ENCODE peak calls at places on chromosomes 16 and 17, in six cellular contexts. One of them, this sample, is unnamed.

GRCh38 chr17:11511696-11512095 is 86.6 kb upstream of the DNAH9 start:
- DNase-seq in T-helper 9 cell: no peak
- DNase-seq in GM18507: no peak
- DNase-seq in lung: no peak
- DNase-seq in effector memory CD4-positive, alpha-beta T cell: no peak
- DNase-seq in NCI-H1436 treated with DMSO at 0.1 percent for 48 hours: no peak
- DNase-seq in this sample: no peak

GRCh38 chr17:17682293-17682736 is 1.1 kb downstream of the RAI1 start:
- DNase-seq in T-helper 9 cell: peak
- DNase-seq in GM18507: no peak
- DNase-seq in lung: no peak
- DNase-seq in effector memory CD4-positive, alpha-beta T cell: peak
- DNase-seq in NCI-H1436 treated with DMSO at 0.1 percent for 48 hours: no peak
- DNase-seq in this sample: peak

GRCh38 chr17:62720126-62720850 is 87.8 kb downstream of the MARCHF10 start:
- DNase-seq in T-helper 9 cell: no peak
- DNase-seq in GM18507: no peak
- DNase-seq in lung: no peak
- DNase-seq in effector memory CD4-positive, alpha-beta T cell: no peak
- DNase-seq in NCI-H1436 treated with DMSO at 0.1 percent for 48 hours: no peak
- DNase-seq in this sample: no peak

GRCh38 chr16:3171181-3171854 is 16.7 kb upstream of the OR1F1 start:
- DNase-seq in T-helper 9 cell: peak
- DNase-seq in GM18507: no peak
- DNase-seq in lung: no peak
- DNase-seq in effector memory CD4-positive, alpha-beta T cell: peak
- DNase-seq in NCI-H1436 treated with DMSO at 0.1 percent for 48 hours: no peak
- DNase-seq in this sample: peak

GRCh38 chr16:71927383-71927782 is 32.1 kb downstream of the IST1 start:
- DNase-seq in T-helper 9 cell: no peak
- DNase-seq in GM18507: no peak
- DNase-seq in lung: peak
- DNase-seq in effector memory CD4-positive, alpha-beta T cell: no peak
- DNase-seq in NCI-H1436 treated with DMSO at 0.1 percent for 48 hours: no peak
- DNase-seq in this sample: peak

GRCh38 chr17:39281806-39282205 is 56.1 kb upstream of the STAC2 start:
- DNase-seq in T-helper 9 cell: no peak
- DNase-seq in GM18507: no peak
- DNase-seq in lung: no peak
- DNase-seq in effector memory CD4-positive, alpha-beta T cell: no peak
- DNase-seq in NCI-H1436 treated with DMSO at 0.1 percent for 48 hours: no peak
- DNase-seq in this sample: peak

GRCh38 chr17:81173761-81174160 is 7.7 kb upstream of the AATK start:
- DNase-seq in T-helper 9 cell: no peak
- DNase-seq in GM18507: no peak
- DNase-seq in lung: no peak
- DNase-seq in effector memory CD4-positive, alpha-beta T cell: no peak
- DNase-seq in NCI-H1436 treated with DMSO at 0.1 percent for 48 hours: no peak
- DNase-seq in this sample: no peak

GRCh38 chr17:77770331-77771105 is 188.0 kb upstream of the TNRC6C start:
- DNase-seq in T-helper 9 cell: no peak
- DNase-seq in GM18507: no peak
- DNase-seq in lung: no peak
- DNase-seq in effector memory CD4-positive, alpha-beta T cell: no peak
- DNase-seq in NCI-H1436 treated with DMSO at 0.1 percent for 48 hours: no peak
- DNase-seq in this sample: peak

GRCh38 chr16:84018710-84019109 is 23.9 kb downstream of the SLC38A8 start:
- DNase-seq in T-helper 9 cell: no peak
- DNase-seq in GM18507: no peak
- DNase-seq in lung: no peak
- DNase-seq in effector memory CD4-positive, alpha-beta T cell: no peak
- DNase-seq in NCI-H1436 treated with DMSO at 0.1 percent for 48 hours: no peak
- DNase-seq in this sample: no peak

GRCh38 chr17:76547183-76547641 is 7.4 kb downstream of the PRCD start:
- DNase-seq in T-helper 9 cell: peak
- DNase-seq in GM18507: no peak
- DNase-seq in lung: peak
- DNase-seq in effector memory CD4-positive, alpha-beta T cell: peak
- DNase-seq in NCI-H1436 treated with DMSO at 0.1 percent for 48 hours: peak
- DNase-seq in this sample: peak

GRCh38 chr16:67226295-67226803 is 581 bp upstream of the TMEM208 start:
- DNase-seq in T-helper 9 cell: no peak
- DNase-seq in GM18507: no peak
- DNase-seq in lung: no peak
- DNase-seq in effector memory CD4-positive, alpha-beta T cell: no peak
- DNase-seq in NCI-H1436 treated with DMSO at 0.1 percent for 48 hours: no peak
- DNase-seq in this sample: no peak

GRCh38 chr17:13429201-13429600 is 172.5 kb downstream of the HS3ST3A1 start:
- DNase-seq in T-helper 9 cell: no peak
- DNase-seq in GM18507: no peak
- DNase-seq in lung: no peak
- DNase-seq in effector memory CD4-positive, alpha-beta T cell: no peak
- DNase-seq in NCI-H1436 treated with DMSO at 0.1 percent for 48 hours: no peak
- DNase-seq in this sample: peak

GRCh38 chr17:30429155-30429554 is 48.1 kb upstream of the GOSR1 start:
- DNase-seq in T-helper 9 cell: no peak
- DNase-seq in GM18507: no peak
- DNase-seq in lung: no peak
- DNase-seq in effector memory CD4-positive, alpha-beta T cell: no peak
- DNase-seq in NCI-H1436 treated with DMSO at 0.1 percent for 48 hours: no peak
- DNase-seq in this sample: peak

GRCh38 chr16:78523212-78523995 is 423.9 kb downstream of the WWOX start:
- DNase-seq in T-helper 9 cell: no peak
- DNase-seq in GM18507: no peak
- DNase-seq in lung: no peak
- DNase-seq in effector memory CD4-positive, alpha-beta T cell: no peak
- DNase-seq in NCI-H1436 treated with DMSO at 0.1 percent for 48 hours: no peak
- DNase-seq in this sample: no peak

GRCh38 chr17:77767148-77767547 is 191.4 kb upstream of the TNRC6C start:
- DNase-seq in T-helper 9 cell: no peak
- DNase-seq in GM18507: no peak
- DNase-seq in lung: no peak
- DNase-seq in effector memory CD4-positive, alpha-beta T cell: no peak
- DNase-seq in NCI-H1436 treated with DMSO at 0.1 percent for 48 hours: no peak
- DNase-seq in this sample: no peak

GRCh38 chr17:41772218-41772585 is 14.3 kb downstream of the JUP start:
- DNase-seq in T-helper 9 cell: no peak
- DNase-seq in GM18507: no peak
- DNase-seq in lung: peak
- DNase-seq in effector memory CD4-positive, alpha-beta T cell: no peak
- DNase-seq in NCI-H1436 treated with DMSO at 0.1 percent for 48 hours: no peak
- DNase-seq in this sample: no peak

GRCh38 chr16:15807603-15808009 is 49.2 kb downstream of the MYH11 start:
- DNase-seq in T-helper 9 cell: no peak
- DNase-seq in GM18507: no peak
- DNase-seq in lung: no peak
- DNase-seq in effector memory CD4-positive, alpha-beta T cell: no peak
- DNase-seq in NCI-H1436 treated with DMSO at 0.1 percent for 48 hours: no peak
- DNase-seq in this sample: no peak

GRCh38 chr16:57661936-57662906 is 5.9 kb upstream of the ADGRG3 start:
- DNase-seq in T-helper 9 cell: no peak
- DNase-seq in GM18507: no peak
- DNase-seq in lung: no peak
- DNase-seq in effector memory CD4-positive, alpha-beta T cell: no peak
- DNase-seq in NCI-H1436 treated with DMSO at 0.1 percent for 48 hours: no peak
- DNase-seq in this sample: no peak

GRCh38 chr17:15516150-15516549 is 47.1 kb downstream of the TVP23C start:
- DNase-seq in T-helper 9 cell: no peak
- DNase-seq in GM18507: no peak
- DNase-seq in lung: no peak
- DNase-seq in effector memory CD4-positive, alpha-beta T cell: no peak
- DNase-seq in NCI-H1436 treated with DMSO at 0.1 percent for 48 hours: no peak
- DNase-seq in this sample: no peak

GRCh38 chr16:84464116-84464515 is 40.3 kb downstream of the MEAK7 start:
- DNase-seq in T-helper 9 cell: no peak
- DNase-seq in GM18507: no peak
- DNase-seq in lung: no peak
- DNase-seq in effector memory CD4-positive, alpha-beta T cell: no peak
- DNase-seq in NCI-H1436 treated with DMSO at 0.1 percent for 48 hours: no peak
- DNase-seq in this sample: no peak

GRCh38 chr16:50594332-50595260 is 46.4 kb downstream of the NKD1 start:
- DNase-seq in T-helper 9 cell: no peak
- DNase-seq in GM18507: no peak
- DNase-seq in lung: no peak
- DNase-seq in effector memory CD4-positive, alpha-beta T cell: no peak
- DNase-seq in NCI-H1436 treated with DMSO at 0.1 percent for 48 hours: no peak
- DNase-seq in this sample: no peak

GRCh38 chr17:343211-343610 is 9.4 kb downstream of the RPH3AL start:
- DNase-seq in T-helper 9 cell: no peak
- DNase-seq in GM18507: no peak
- DNase-seq in lung: no peak
- DNase-seq in effector memory CD4-positive, alpha-beta T cell: no peak
- DNase-seq in NCI-H1436 treated with DMSO at 0.1 percent for 48 hours: no peak
- DNase-seq in this sample: no peak

GRCh38 chr16:8623634-8624033 is 2.1 kb downstream of the METTL22 start:
- DNase-seq in T-helper 9 cell: no peak
- DNase-seq in GM18507: no peak
- DNase-seq in lung: no peak
- DNase-seq in effector memory CD4-positive, alpha-beta T cell: no peak
- DNase-seq in NCI-H1436 treated with DMSO at 0.1 percent for 48 hours: no peak
- DNase-seq in this sample: peak

GRCh38 chr16:73058616-73059409 is 10.9 kb upstream of the ZFHX3 start:
- DNase-seq in T-helper 9 cell: no peak
- DNase-seq in GM18507: no peak
- DNase-seq in lung: no peak
- DNase-seq in effector memory CD4-positive, alpha-beta T cell: no peak
- DNase-seq in NCI-H1436 treated with DMSO at 0.1 percent for 48 hours: no peak
- DNase-seq in this sample: peak

GRCh38 chr17:6831662-6832263 is at the start of gene TEKT1:
- DNase-seq in T-helper 9 cell: peak
- DNase-seq in GM18507: peak
- DNase-seq in lung: peak
- DNase-seq in effector memory CD4-positive, alpha-beta T cell: peak
- DNase-seq in NCI-H1436 treated with DMSO at 0.1 percent for 48 hours: no peak
- DNase-seq in this sample: peak

GRCh38 chr17:31140127-31140526 is 45.4 kb downstream of the NF1 start:
- DNase-seq in T-helper 9 cell: no peak
- DNase-seq in GM18507: no peak
- DNase-seq in lung: no peak
- DNase-seq in effector memory CD4-positive, alpha-beta T cell: no peak
- DNase-seq in NCI-H1436 treated with DMSO at 0.1 percent for 48 hours: no peak
- DNase-seq in this sample: no peak

GRCh38 chr16:68510775-68511174 is 28.3 kb upstream of the ZFP90 start:
- DNase-seq in T-helper 9 cell: no peak
- DNase-seq in GM18507: no peak
- DNase-seq in lung: no peak
- DNase-seq in effector memory CD4-positive, alpha-beta T cell: no peak
- DNase-seq in NCI-H1436 treated with DMSO at 0.1 percent for 48 hours: no peak
- DNase-seq in this sample: no peak

GRCh38 chr16:79013004-79013403 is 587.5 kb downstream of the MAF start:
- DNase-seq in T-helper 9 cell: no peak
- DNase-seq in GM18507: no peak
- DNase-seq in lung: no peak
- DNase-seq in effector memory CD4-positive, alpha-beta T cell: no peak
- DNase-seq in NCI-H1436 treated with DMSO at 0.1 percent for 48 hours: no peak
- DNase-seq in this sample: no peak

This sample was measured in AG20443.